ENCODE peak calls at places on chromosomes 13 and 19, in five cellular contexts. H is A549, E is NCI-H510A, O is NCI-H345, Y is sciatic nerve. T is an unnamed sample.

GRCh38 chr13:75760182-75760981 is 124.3 kb downstream of the LMO7 start:
- DNase-seq in E (no peak), H (peak), Y (no peak), O (peak), T (peak)

GRCh38 chr19:14385492-14385891 is 4.2 kb downstream of the ADGRE5 start:
- DNase-seq in O (no peak), E (no peak), H (no peak), Y (no peak), T (no peak)

GRCh38 chr19:48244289-48244688 is 11.4 kb downstream of the CARD8 start:
- DNase-seq in O (no peak), Y (no peak), H (no peak), E (no peak), T (no peak)

GRCh38 chr19:12779162-12779993 is 4.0 kb upstream of the HOOK2 start:
- DNase-seq in H (no peak), Y (peak), O (no peak), E (no peak), T (peak)

GRCh38 chr13:99431927-99432636 is 69.2 kb upstream of the TM9SF2 start:
- DNase-seq in O (no peak), Y (no peak), H (no peak), E (no peak), T (no peak)

GRCh38 chr19:57887195-57887941 is 1.5 kb downstream of the ZNF814 start:
- DNase-seq in O (no peak), H (no peak), E (no peak), Y (no peak), T (no peak)

GRCh38 chr13:48492123-48493075 is 40.5 kb downstream of the RCBTB2 start:
- DNase-seq in Y (peak), E (no peak), O (no peak), H (no peak), T (no peak)

GRCh38 chr13:112146073-112146360 is 79.1 kb downstream of the SOX1 start:
- DNase-seq in E (no peak), O (no peak), Y (no peak), H (no peak), T (no peak)

GRCh38 chr13:32829676-32830091 is 186.5 kb upstream of the KL start:
- DNase-seq in H (peak), Y (no peak), O (no peak), E (no peak), T (peak)

T was measured in PC-9.